ENCODE peak calls at places on chromosome 22, in nine cellular contexts. V, D, C, E, Z, Q, H, S and B are unnamed samples.

GRCh38 chr22:19873138-19873959 is 18.7 kb upstream of the GNB1L start:
- DNase-seq in V (peak; percentile 17), E (peak; percentile 54), S (peak; percentile 9), D (peak; percentile 15), H (no peak), Z (peak; percentile 1), C (peak; percentile 13), Q (no peak), B (no peak)

GRCh38 chr22:50186789-50187523 is 1.2 kb downstream of the TRABD start:
- DNase-seq in S (no peak), C (no peak), E (no peak), Q (peak; percentile 51), H (no peak), D (peak; percentile 38), Z (no peak), V (no peak), B (no peak)

GRCh38 chr22:26671317-26672059 is 14.1 kb downstream of the MIAT start:
- DNase-seq in H (no peak), D (peak; percentile 49), C (peak; percentile 37), S (no peak), Q (peak; percentile 37), V (peak; percentile 58), E (peak; percentile 76), Z (peak; percentile 35), B (no peak)

GRCh38 chr22:48665286-48666010 is 1162.2 kb downstream of the BRD1 start:
- DNase-seq in D (no peak), S (no peak), Q (no peak), H (no peak), V (no peak), E (no peak), Z (no peak), C (no peak), B (no peak)

GRCh38 chr22:21940521-21940920 is 12.1 kb downstream of the PPM1F start:
- DNase-seq in Z (peak; percentile 54), S (peak; percentile 53), E (no peak), D (no peak), V (no peak), C (no peak), H (no peak), Q (no peak), B (no peak)

GRCh38 chr22:42078469-42079318 is 806 bp upstream of the SMDT1 start:
- DNase-seq in H (no peak), Q (no peak), E (no peak), Z (no peak), V (peak; percentile 59), D (peak; percentile 51), C (no peak), S (no peak), B (no peak)

GRCh38 chr22:31646186-31647019 is 15.6 kb downstream of the PISD start:
- DNase-seq in Q (no peak), D (no peak), H (peak; percentile 34), C (no peak), Z (no peak), E (no peak), S (no peak), V (no peak), B (peak; percentile 54)

GRCh38 chr22:50477923-50478322 is 3.1 kb upstream of the SBF1 start:
- DNase-seq in Q (no peak), V (no peak), H (no peak), Z (no peak), S (no peak), D (no peak), E (no peak), C (no peak), B (no peak)

GRCh38 chr22:38316340-38317236 is 645 bp downstream of the CSNK1E start:
- DNase-seq in H (no peak), Z (peak; percentile 66), E (peak; percentile 87), Q (peak; percentile 66), S (peak; percentile 66), V (peak; percentile 82), D (peak; percentile 65), C (peak; percentile 61), B (peak; percentile 25)
- TF ChIP-seq POLR2A in H (no peak), Z (peak; percentile 41), E (peak; percentile 55), Q (no peak), S (peak; percentile 54), V (peak; percentile 56), D (peak; percentile 23), C (no peak), B (no peak)

DNA sequence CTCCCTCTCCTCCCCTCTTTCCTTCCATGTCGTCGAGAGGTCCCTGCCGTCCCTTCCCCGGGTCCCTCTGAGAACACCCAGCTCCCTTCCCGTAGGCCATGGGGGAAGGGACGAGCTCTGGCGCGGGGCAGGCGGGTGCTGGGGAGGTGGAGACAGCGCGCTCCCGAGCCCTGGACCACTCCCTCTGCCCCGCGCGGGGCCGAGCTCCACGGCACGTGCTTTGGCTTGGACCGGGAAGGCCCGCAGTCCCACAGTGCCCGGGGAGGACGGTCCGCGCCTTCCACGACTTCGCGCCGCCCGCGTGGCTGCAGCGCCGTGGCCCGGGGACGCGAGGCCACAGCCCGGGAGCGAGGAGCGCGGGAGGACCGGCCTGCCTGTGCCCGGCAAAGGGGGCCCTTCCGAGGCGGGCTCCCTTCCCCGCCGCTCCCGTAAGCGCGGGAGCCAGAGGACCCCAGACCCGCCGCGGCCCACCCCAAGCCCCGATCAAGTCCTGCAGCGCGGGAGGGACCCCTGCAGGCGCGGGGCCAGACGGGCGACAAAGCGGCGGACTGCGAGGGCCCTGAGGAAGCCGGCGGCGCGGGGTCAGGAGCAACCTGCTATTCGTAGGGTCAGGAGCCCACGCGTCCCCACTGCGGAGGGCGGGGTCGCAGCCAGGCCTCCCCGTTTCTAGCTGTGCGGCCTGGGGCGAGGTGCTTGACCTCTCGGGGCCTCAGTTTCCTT is 110.4 kb downstream of the WNT7B start:
- DNase-seq in H (no peak), Q (peak; percentile 20), S (no peak), C (no peak), Z (no peak), D (peak; percentile 17), E (no peak), V (no peak), B (no peak)
- TF ChIP-seq POLR2A in H (no peak), Q (no peak), S (no peak), C (no peak), Z (no peak), D (no peak), E (no peak), V (no peak), B (no peak)

DNA sequence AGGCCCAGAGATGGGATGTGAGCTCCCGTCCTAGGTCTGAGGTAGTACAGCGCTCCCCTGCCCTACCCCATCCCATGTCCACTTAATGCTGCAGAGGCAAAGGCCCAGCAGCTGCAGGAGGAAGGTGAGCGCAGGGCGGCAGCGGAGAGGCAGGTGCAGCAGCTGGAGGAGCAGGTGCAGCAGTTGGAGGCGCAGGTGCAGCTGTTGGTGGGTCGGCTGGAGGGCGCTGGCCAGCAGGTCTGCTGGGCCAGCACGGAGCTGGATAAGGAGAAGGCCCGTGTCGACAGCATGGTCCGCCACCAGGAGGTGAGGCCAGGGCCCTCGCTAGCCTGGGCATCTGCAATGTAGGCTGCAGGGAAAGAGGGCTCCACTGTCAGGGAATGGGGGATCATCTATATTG is 15.2 kb downstream of the CCDC157 start:
- DNase-seq in S (no peak), D (no peak), H (no peak), E (no peak), C (no peak), V (no peak), Q (no peak), Z (no peak), B (no peak)
- TF ChIP-seq POLR2A in S (no peak), D (no peak), H (no peak), E (no peak), C (no peak), V (no peak), Q (no peak), Z (no peak), B (no peak)

GRCh38 chr22:38569972-38570840 is at the start of gene DMC1:
- DNase-seq in S (peak; percentile 94), E (peak; percentile 98), H (peak; percentile 60), D (peak; percentile 93), Q (peak; percentile 95), V (peak; percentile 97), C (peak; percentile 93), Z (peak; percentile 95), B (peak; percentile 68)
- TF ChIP-seq POLR2A in S (peak; percentile 46), E (peak; percentile 16), H (peak; percentile 26), D (no peak), Q (no peak), V (peak; percentile 47), C (no peak), Z (peak; percentile 47), B (peak; percentile 28)